ENCODE peak calls at places on chromosomes 7 and 10, in four cellular contexts. I, Q, P and R are unnamed samples.

GRCh38 chr7:51757960-51758359 is 441.4 kb upstream of the COBL start:
- DNase-seq in I (no peak), P (no peak), Q (no peak), R (no peak)

GRCh38 chr7:139745330-139746143 is 32.3 kb downstream of the HIPK2 start:
- DNase-seq in P (no peak), I (peak), Q (peak), R (no peak)

GRCh38 chr10:48778193-48778857 is 93.7 kb downstream of the WDFY4 start:
- DNase-seq in P (no peak), I (no peak), Q (no peak), R (no peak)

GRCh38 chr7:1247527-1248041 is 14.9 kb downstream of the UNCX start:
- DNase-seq in Q (peak), I (peak), P (no peak), R (no peak)

GRCh38 chr7:106217089-106217542 is 67.7 kb downstream of the NAMPT start:
- DNase-seq in I (peak), P (peak), Q (peak), R (no peak)

GRCh38 chr7:151930026-151930653 is 26.1 kb upstream of the GALNTL5 start:
- DNase-seq in I (no peak), P (no peak), Q (no peak), R (no peak)

GRCh38 chr7:79386688-79387422 is 66.6 kb downstream of the MAGI2 start:
- DNase-seq in I (peak), P (no peak), Q (no peak), R (no peak)

GRCh38 chr10:13441476-13441875 is 87.3 kb downstream of the BEND7 start:
- DNase-seq in P (no peak), Q (no peak), I (no peak), R (no peak)

GRCh38 chr7:38190010-38190409 is 12.0 kb downstream of the STARD3NL start:
- DNase-seq in P (no peak), Q (no peak), I (peak), R (no peak)

GRCh38 chr10:819326-819725 is 112.2 kb downstream of the LARP4B start:
- DNase-seq in I (peak), P (no peak), Q (no peak), R (no peak)

GRCh38 chr10:108427081-108427480 is 1262.6 kb upstream of the SORCS1 start:
- DNase-seq in I (no peak), Q (no peak), P (no peak), R (no peak)

GRCh38 chr10:113515521-113516045 is 37.3 kb upstream of the HABP2 start:
- DNase-seq in I (no peak), P (no peak), Q (no peak), R (no peak)

GRCh38 chr10:13724484-13724883 is 137.7 kb downstream of the PRPF18 start:
- DNase-seq in P (no peak), I (peak), Q (peak), R (no peak)

GRCh38 chr10:3222068-3222467 is 49.5 kb upstream of the PITRM1 start:
- DNase-seq in P (no peak), Q (no peak), I (no peak), R (no peak)
- TF ChIP-seq CTCF in P (no peak), Q (no peak), I (no peak), R (peak)

GRCh38 chr7:55572378-55573233 is at the start of gene VOPP1:
- DNase-seq in I (peak), Q (peak), P (peak), R (no peak)

GRCh38 chr7:55574062-55574717 is 1.9 kb upstream of the VOPP1 start:
- DNase-seq in P (no peak), Q (no peak), I (peak), R (no peak)

GRCh38 chr7:55573526-55573925 is 1.2 kb upstream of the VOPP1 start:
- DNase-seq in I (peak), Q (no peak), P (no peak), R (no peak)

GRCh38 chr7:55571534-55572377 is 546 bp downstream of the VOPP1 start:
- DNase-seq in Q (peak), I (peak), P (peak), R (no peak)

DNA sequence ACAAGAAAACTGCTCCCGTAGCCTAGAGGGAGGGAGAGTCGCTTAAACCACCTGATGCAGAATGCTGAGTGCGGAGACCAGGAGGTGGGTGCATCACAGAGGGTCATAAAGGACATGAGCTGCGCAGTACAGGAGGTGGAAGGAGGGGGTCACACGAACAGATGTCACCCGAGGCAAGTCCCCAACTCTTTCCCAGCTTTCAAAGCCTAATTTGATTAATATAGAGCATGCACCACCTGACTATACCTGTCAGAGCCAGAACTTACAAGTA is 867 bp upstream of the VOPP1 start:
- DNase-seq in I (no peak), Q (no peak), P (no peak), R (no peak)
- H3K4me3 ChIP-seq in I (peak), Q (peak), P (no peak), R (peak)

GRCh38 chr7:116877443-116878217 is 15.2 kb downstream of the CAPZA2 start:
- DNase-seq in Q (no peak), I (no peak), P (no peak), R (no peak)

GRCh38 chr7:116872026-116872425 is 9.6 kb downstream of the CAPZA2 start:
- DNase-seq in Q (no peak), I (no peak), P (no peak), R (no peak)

GRCh38 chr7:116871061-116871700 is 8.8 kb downstream of the CAPZA2 start:
- DNase-seq in P (no peak), Q (no peak), I (no peak), R (no peak)

GRCh38 chr7:116873619-116874018 is 11.2 kb downstream of the CAPZA2 start:
- DNase-seq in I (no peak), P (no peak), Q (no peak), R (no peak)

GRCh38 chr7:116876664-116877442 is 14.5 kb downstream of the CAPZA2 start:
- DNase-seq in I (no peak), Q (peak), P (peak), R (no peak)
- TF ChIP-seq CTCF in I (no peak), Q (no peak), P (no peak), R (no peak)

GRCh38 chr10:101283762-101284161 is 54.5 kb upstream of the LBX1 start:
- DNase-seq in P (no peak), I (no peak), Q (no peak), R (no peak)
- H3K4me3 ChIP-seq in P (no peak), I (no peak), Q (peak), R (no peak)

GRCh38 chr10:24951201-24952145 is 933 bp downstream of the PRTFDC1 start:
- DNase-seq in I (peak), Q (peak), P (peak), R (peak)

GRCh38 chr10:24953350-24954074 is 1.1 kb upstream of the PRTFDC1 start:
- DNase-seq in Q (no peak), P (no peak), I (peak), R (no peak)

GRCh38 chr10:24950439-24950838 is 2.0 kb downstream of the PRTFDC1 start:
- DNase-seq in Q (no peak), I (no peak), P (no peak), R (no peak)

GRCh38 chr10:24952701-24953349 is 419 bp upstream of the PRTFDC1 start:
- DNase-seq in P (peak), Q (peak), I (peak), R (no peak)

GRCh38 chr10:24952146-24952700 is at the start of gene PRTFDC1:
- DNase-seq in Q (peak), P (peak), I (peak), R (no peak)
- TF ChIP-seq CTCF in Q (no peak), P (no peak), I (no peak), R (peak)